ENCODE peak calls at places on chromosome 17, in four cellular contexts. E is progenitor cell of endocrine pancreas, G is NCI-H1436 treated with DMSO at 0.1 percent for 48 hours, S is NT2/D1. Z is an unnamed sample.

GRCh38 chr17:72121164-72122001 is 563 bp downstream of the SOX9 start:
- DNase-seq in E (peak), G (no peak), S (no peak), Z (no peak)

GRCh38 chr17:35057332-35057915 is 6.1 kb downstream of the RFFL start:
- DNase-seq in E (no peak), G (no peak), S (no peak), Z (no peak)

GRCh38 chr17:5019475-5019956 is 15.7 kb downstream of the SLC52A1 start:
- DNase-seq in E (no peak), G (no peak), S (no peak), Z (no peak)

GRCh38 chr17:79546386-79546785 is 64.5 kb downstream of the RBFOX3 start:
- DNase-seq in E (no peak), G (no peak), S (no peak), Z (no peak)

GRCh38 chr17:2336215-2337151 is at the start of gene TSR1:
- DNase-seq in E (peak), G (peak), S (peak), Z (peak)

GRCh38 chr17:42179911-42180410 is 981 bp downstream of the KCNH4 start:
- DNase-seq in E (peak), G (peak), S (no peak), Z (no peak)

GRCh38 chr17:1782171-1782567 is 20.3 kb downstream of the SERPINF1 start:
- DNase-seq in E (no peak), G (no peak), S (no peak), Z (no peak)

GRCh38 chr17:76524598-76525512 is 12.7 kb downstream of the CYGB start:
- DNase-seq in E (no peak), G (no peak), S (no peak), Z (no peak)

GRCh38 chr17:28810437-28810836 is 32.2 kb downstream of the FAM222B start:
- DNase-seq in E (no peak), G (no peak), S (no peak), Z (no peak)

GRCh38 chr17:77145209-77145608 is 4.4 kb downstream of the SEC14L1 start:
- DNase-seq in E (no peak), G (no peak), S (no peak), Z (no peak)

GRCh38 chr17:57518587-57519118 is 226.4 kb downstream of the CCDC182 start:
- DNase-seq in E (no peak), G (peak), S (no peak), Z (no peak)

GRCh38 chr17:49016775-49017463 is 19.7 kb downstream of the IGF2BP1 start:
- DNase-seq in E (no peak), G (no peak), S (no peak), Z (no peak)

GRCh38 chr17:35998018-35998545 is 3.3 kb downstream of the CCL15 start:
- DNase-seq in E (no peak), G (no peak), S (no peak), Z (no peak)

GRCh38 chr17:81563861-81564586 is 11.9 kb upstream of the FAAP100 start:
- DNase-seq in E (no peak), G (no peak), S (no peak), Z (no peak)

GRCh38 chr17:76755285-76755684 is 17.4 kb downstream of the MFSD11 start:
- DNase-seq in E (no peak), G (no peak), S (no peak), Z (no peak)

GRCh38 chr17:41647038-41647813 is 22.9 kb upstream of the KRT17 start:
- DNase-seq in E (no peak), G (no peak), S (no peak), Z (no peak)

GRCh38 chr17:27471321-27472269 is 15.3 kb downstream of the KSR1 start:
- DNase-seq in E (no peak), G (no peak), S (no peak), Z (no peak)

GRCh38 chr17:18217412-18218015 is 7.9 kb upstream of the LLGL1 start:
- DNase-seq in E (peak), G (no peak), S (no peak), Z (peak)

GRCh38 chr17:16872351-16872751 is 99.6 kb downstream of the TNFRSF13B start:
- DNase-seq in E (no peak), G (no peak), S (no peak), Z (no peak)

GRCh38 chr17:63476857-63477470 is at the start of gene ACE:
- DNase-seq in E (peak), G (peak), S (no peak), Z (no peak)

GRCh38 chr17:78953356-78954350 is 26.1 kb downstream of the LGALS3BP start:
- DNase-seq in E (no peak), G (no peak), S (no peak), Z (no peak)